ENCODE peak calls at places on chromosomes 2 and 18, in ten cellular contexts. P is stomach, Y is GM12878, B is spleen, N is HCT116, F is K562, M is GM23338, U is suprapubic skin, H is Panc1, A is breast epithelium. C is an unnamed sample. For H3K4me1, the result is how much of the 10 kb centered on the place peaks cover.

GRCh38 chr18:37042381-37042780 is 213.5 kb downstream of the KIAA1328 start:
- DNase-seq in H (no peak), A (no peak), Y (no peak), P (no peak), N (no peak), U (no peak), B (no peak), M (no peak), F (no peak), C (no peak)

GRCh38 chr2:42086500-42086953 is 38.7 kb downstream of the PKDCC start:
- DNase-seq in H (peak), U (peak), B (peak), Y (no peak), F (peak), N (peak), A (no peak), P (peak), M (peak), C (no peak)

GRCh38 chr2:19319064-19319463 is 39.4 kb downstream of the OSR1 start:
- DNase-seq in U (no peak), F (no peak), M (no peak), B (no peak), Y (no peak), P (no peak), N (no peak), A (no peak), H (no peak), C (no peak)

GRCh38 chr2:3639015-3639630 is 18.9 kb upstream of the ALLC start:
- DNase-seq in Y (no peak), H (no peak), F (no peak), U (peak), M (no peak), B (no peak), P (peak), N (no peak), A (no peak), C (no peak)

GRCh38 chr2:222024934-222025890 is 273.6 kb downstream of the PAX3 start:
- DNase-seq in U (no peak), A (no peak), M (peak), H (peak), N (peak), F (peak), P (no peak), Y (no peak), B (no peak), C (no peak)

GRCh38 chr2:140344842-140345241 is 1564.7 kb upstream of the NXPH2 start:
- DNase-seq in B (no peak), P (no peak), Y (no peak), A (no peak), H (no peak), F (no peak), M (no peak), U (no peak), N (no peak), C (no peak)

GRCh38 chr18:55300469-55301195 is 287.4 kb downstream of the TCF4 start:
- DNase-seq in P (no peak), N (no peak), M (peak), H (no peak), F (peak), B (no peak), A (no peak), Y (no peak), U (no peak), C (no peak)

GRCh38 chr2:214604861-214605260 is 194.0 kb downstream of the VWC2L start:
- DNase-seq in U (no peak), B (no peak), H (no peak), A (no peak), N (no peak), M (peak), F (no peak), P (no peak), Y (no peak), C (no peak)

GRCh38 chr2:10054976-10055375 is 11.6 kb downstream of the KLF11 start:
- DNase-seq in F (no peak), A (no peak), B (peak), N (no peak), P (no peak), U (no peak), M (no peak), Y (no peak), H (no peak), C (no peak)

GRCh38 chr2:19653336-19653908 is 248.4 kb downstream of the TTC32 start:
- DNase-seq in Y (no peak), B (no peak), U (no peak), H (no peak), A (no peak), N (no peak), F (no peak), P (no peak), M (no peak), C (no peak)

GRCh38 chr2:70140978-70141753 is 49.7 kb downstream of the C2orf42 start:
- DNase-seq in B (peak), U (no peak), M (peak), P (peak), N (peak), Y (peak), H (no peak), F (peak), A (peak), C (peak)

DNA sequence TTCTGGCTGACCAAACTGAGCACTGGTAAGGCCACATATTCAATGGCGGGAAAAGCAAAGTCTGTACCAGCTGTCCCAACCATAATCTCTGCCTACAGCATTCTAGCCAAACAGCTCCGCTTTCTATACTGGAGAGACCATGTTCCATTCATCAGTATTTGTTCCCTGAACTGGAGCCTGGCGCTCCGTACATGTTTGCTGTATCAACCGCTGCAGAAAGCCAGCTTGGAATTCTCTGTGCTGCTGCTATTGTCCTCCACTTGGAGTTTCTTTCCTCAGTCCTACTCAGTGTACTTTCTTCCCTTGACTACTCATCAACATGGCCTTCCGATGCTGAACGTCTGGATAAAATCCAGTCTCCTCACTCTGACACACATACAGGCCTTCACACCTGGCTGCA is 1.9 kb downstream of the COA5 start:
- DNase-seq in M (no peak), A (no peak), B (no peak), Y (no peak), P (no peak), U (no peak), F (no peak), H (no peak), N (no peak), C (no peak)
- H3K4me1 ChIP-seq in M (under half), A (under half), B (half or more), Y (under half), P (under half), U (half or more), F (under half), H (under half), N (under half), C (under half)

DNA sequence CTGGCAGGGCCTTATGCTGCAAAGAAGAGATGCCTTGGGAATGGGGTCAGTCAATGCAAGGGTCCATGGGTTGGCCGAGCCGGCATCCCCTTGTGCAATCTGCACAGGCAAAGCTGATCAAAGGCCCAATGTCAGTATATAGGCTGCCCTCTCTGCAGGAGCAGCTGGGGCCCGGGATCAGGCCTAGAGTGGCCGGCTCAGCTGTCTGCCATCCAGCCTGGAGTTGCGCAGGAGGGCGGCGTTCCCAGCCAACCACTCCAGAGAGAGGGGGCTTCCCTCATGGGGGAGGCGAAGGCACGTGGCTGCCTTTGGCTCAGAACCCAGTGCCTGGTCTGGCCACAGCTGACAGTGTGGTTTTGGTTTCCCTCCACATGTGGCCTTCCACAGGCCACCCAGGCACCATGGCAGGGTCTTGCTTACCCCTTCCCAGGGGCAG is 3.9 kb downstream of the INPP5D start:
- DNase-seq in M (no peak), B (peak), N (no peak), H (no peak), Y (no peak), F (no peak), U (peak), A (no peak), P (peak), C (no peak)
- H3K27ac ChIP-seq in M (no peak), B (peak), N (no peak), H (no peak), Y (peak), F (no peak), U (no peak), A (no peak), P (no peak), C (peak)

GRCh38 chr2:230922951-230923717 is 1.9 kb downstream of the GPR55 start:
- DNase-seq in H (no peak), P (peak), M (no peak), U (peak), F (no peak), A (no peak), B (peak), N (no peak), Y (no peak), C (no peak)

GRCh38 chr2:230925443-230925878 is 419 bp upstream of the GPR55 start:
- DNase-seq in B (peak), A (no peak), U (no peak), H (no peak), P (peak), M (no peak), Y (peak), F (no peak), N (no peak), C (no peak)

GRCh38 chr2:230925879-230926765 is 1.1 kb upstream of the GPR55 start:
- DNase-seq in U (peak), F (no peak), M (no peak), B (peak), Y (peak), H (no peak), A (no peak), P (peak), N (no peak), C (no peak)

GRCh38 chr2:230924470-230925341 is at the start of gene GPR55:
- DNase-seq in M (peak), Y (peak), B (peak), N (no peak), F (peak), U (peak), A (no peak), H (no peak), P (peak), C (no peak)

GRCh38 chr2:230924092-230924469 is 961 bp downstream of the GPR55 start:
- DNase-seq in U (peak), H (no peak), P (no peak), F (no peak), B (peak), M (no peak), Y (no peak), A (no peak), N (no peak), C (no peak)
- TF ChIP-seq POLR2AphosphoS5 in U (no peak), H (no peak), P (no peak), F (no peak), B (no peak), M (no peak), Y (peak), A (no peak), N (no peak), C (no peak)

DNA sequence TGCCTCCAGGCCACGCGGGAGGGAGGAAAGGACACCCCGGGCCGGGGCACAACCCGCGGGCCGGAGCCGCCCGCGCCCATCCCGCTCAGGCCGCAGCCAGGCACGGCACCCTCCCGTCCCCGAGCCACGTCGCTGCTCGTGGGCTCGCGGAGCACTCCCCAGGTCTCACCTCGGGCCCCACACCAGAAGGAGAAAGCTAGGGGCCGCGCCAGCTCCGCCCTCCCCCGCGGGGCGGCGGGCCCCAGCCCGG is 614 bp downstream of the HDLBP start:
- DNase-seq in F (no peak), Y (no peak), M (no peak), U (no peak), N (no peak), A (no peak), P (no peak), H (no peak), B (no peak), C (no peak)
- H3K4me1 ChIP-seq in F (under half), Y (under half), M (under half), U (half or more), N (under half), A (under half), P (half or more), H (half or more), B (half or more), C (half or more)